ENCODE peak calls at places on chromosome 5, in ten cellular contexts. X is epithelial cell of esophagus, H is COR-L47, B is NCI-H1694 treated with DMSO at 0.1 percent for 48 hours, P is nephron progenitor cell, O is iPS DF 6.9, S is psoas muscle, N is sciatic nerve, Z is SHP77, W is hepatic stellate cell. E is an unnamed sample.

GRCh38 chr5:101045689-101046088 is 142.6 kb upstream of the ST8SIA4 start:
- DNase-seq in O (no peak), W (no peak), N (no peak), B (no peak), P (no peak), Z (no peak), X (peak; percentile 13), H (no peak), S (no peak), E (no peak)

GRCh38 chr5:90473321-90474234 is 993 bp downstream of the MBLAC2 start:
- DNase-seq in O (no peak), X (peak; percentile 41), W (peak; percentile 32), S (peak; percentile 68), N (peak; percentile 76), Z (peak; percentile 43), P (peak; percentile 67), H (peak; percentile 10), B (peak; percentile 25), E (peak; percentile 55)

GRCh38 chr5:156103116-156103860 is 223.7 kb upstream of the SGCD start:
- DNase-seq in S (no peak), N (no peak), Z (no peak), O (no peak), H (no peak), W (no peak), P (no peak), B (no peak), X (no peak), E (no peak)

GRCh38 chr5:776862-777711 is 7.4 kb downstream of the ZDHHC11B start:
- DNase-seq in Z (no peak), O (no peak), N (peak; percentile 63), P (peak; percentile 55), B (no peak), S (no peak), X (no peak), H (no peak), W (no peak), E (no peak)

GRCh38 chr5:120396186-120396585 is 67.9 kb upstream of the PRR16 start:
- DNase-seq in W (no peak), N (no peak), P (no peak), H (no peak), O (no peak), X (peak; percentile 64), Z (no peak), S (no peak), B (no peak), E (no peak)

GRCh38 chr5:177313561-177314259 is 2.0 kb upstream of the MXD3 start:
- DNase-seq in N (peak; percentile 51), S (no peak), X (no peak), O (no peak), B (no peak), P (no peak), W (no peak), Z (no peak), H (no peak), E (no peak)

GRCh38 chr5:172395483-172395882 is 58.8 kb downstream of the SH3PXD2B start:
- DNase-seq in O (no peak), H (no peak), B (no peak), P (no peak), N (no peak), Z (no peak), S (no peak), X (no peak), W (no peak), E (no peak)

GRCh38 chr5:135623186-135623715 is 44.5 kb upstream of the CXCL14 start:
- DNase-seq in P (no peak), N (no peak), W (no peak), X (no peak), H (no peak), B (no peak), Z (no peak), O (no peak), S (no peak), E (no peak)

GRCh38 chr5:176776916-176777315 is 33.4 kb upstream of the UNC5A start:
- DNase-seq in W (no peak), P (no peak), H (no peak), B (no peak), Z (no peak), O (no peak), X (no peak), S (no peak), N (peak; percentile 14), E (no peak)

GRCh38 chr5:144072518-144072927 is 97.9 kb downstream of the YIPF5 start:
- DNase-seq in P (no peak), X (peak; percentile 60), S (no peak), Z (no peak), H (no peak), O (no peak), B (no peak), N (no peak), W (peak; percentile 9), E (no peak)

GRCh38 chr5:160467555-160468418 is 46.1 kb downstream of the PTTG1 start:
- DNase-seq in H (no peak), S (peak; percentile 74), P (peak; percentile 6), O (no peak), X (peak; percentile 81), W (peak; percentile 54), N (peak; percentile 84), Z (peak; percentile 9), B (no peak), E (peak; percentile 86)

GRCh38 chr5:134458676-134459403 is 47.2 kb upstream of the CDKN2AIPNL start:
- DNase-seq in Z (peak; percentile 50), P (no peak), N (no peak), S (peak; percentile 63), W (no peak), B (no peak), O (no peak), H (no peak), X (no peak), E (no peak)

GRCh38 chr5:17261075-17261474 is 43.6 kb downstream of the BASP1 start:
- DNase-seq in H (no peak), X (no peak), S (no peak), P (no peak), Z (no peak), B (no peak), W (no peak), O (no peak), N (no peak), E (no peak)

GRCh38 chr5:112876362-112876761 is 15.3 kb downstream of the SRP19 start:
- DNase-seq in P (no peak), Z (no peak), N (no peak), S (no peak), O (no peak), W (no peak), B (no peak), X (no peak), H (no peak), E (no peak)

GRCh38 chr5:108122701-108123100 is 259.2 kb downstream of the FBXL17 start:
- DNase-seq in O (no peak), W (no peak), B (no peak), S (no peak), P (no peak), H (no peak), Z (no peak), N (no peak), X (no peak), E (no peak)

GRCh38 chr5:166961028-166961427 is 1330.4 kb upstream of the WWC1 start:
- DNase-seq in Z (no peak), B (peak; percentile 2), P (no peak), W (no peak), S (no peak), N (no peak), O (no peak), X (no peak), H (no peak), E (no peak)

GRCh38 chr5:133531178-133531577 is 81.2 kb downstream of the FSTL4 start:
- DNase-seq in N (no peak), H (no peak), W (no peak), Z (no peak), O (no peak), B (no peak), S (no peak), X (no peak), P (no peak), E (no peak)

GRCh38 chr5:81779125-81779934 is 28.4 kb upstream of the SSBP2 start:
- DNase-seq in W (no peak), H (no peak), B (peak; percentile 25), X (peak; percentile 27), Z (peak; percentile 14), N (peak; percentile 81), O (no peak), P (no peak), S (peak; percentile 81), E (peak; percentile 73)

GRCh38 chr5:80128129-80128528 is 93.0 kb downstream of the THBS4 start:
- DNase-seq in N (no peak), Z (no peak), O (no peak), W (no peak), P (peak; percentile 32), S (no peak), X (no peak), B (no peak), H (no peak), E (no peak)

GRCh38 chr5:172497591-172498255 is 43.4 kb upstream of the SH3PXD2B start:
- DNase-seq in H (no peak), X (no peak), B (no peak), W (no peak), N (peak; percentile 36), S (no peak), P (no peak), Z (no peak), O (no peak), E (no peak)

GRCh38 chr5:179878222-179879002 is 19.8 kb upstream of the MRNIP start:
- DNase-seq in O (no peak), Z (no peak), P (no peak), H (no peak), X (no peak), S (no peak), B (no peak), W (no peak), N (no peak), E (no peak)

GRCh38 chr5:163357636-163358035 is 79.8 kb upstream of the CCNG1 start:
- DNase-seq in H (no peak), Z (no peak), B (no peak), S (no peak), N (no peak), X (no peak), W (no peak), P (no peak), O (no peak), E (peak; percentile 48)

GRCh38 chr5:41748631-41749030 is 121.6 kb downstream of the OXCT1 start:
- DNase-seq in O (no peak), N (no peak), P (no peak), X (peak; percentile 73), B (no peak), Z (no peak), S (no peak), H (no peak), W (no peak), E (no peak)

GRCh38 chr5:168420461-168420860 is 65.8 kb upstream of the RARS1 start:
- DNase-seq in S (no peak), N (no peak), O (no peak), B (no peak), W (no peak), H (no peak), Z (no peak), P (no peak), X (no peak), E (no peak)

GRCh38 chr5:91302335-91302734 is 80.8 kb downstream of the ARRDC3 start:
- DNase-seq in O (no peak), H (no peak), P (no peak), B (no peak), N (no peak), S (no peak), W (no peak), Z (no peak), X (no peak), E (no peak)

GRCh38 chr5:159133041-159133741 is 33.5 kb upstream of the EBF1 start:
- DNase-seq in H (no peak), B (peak; percentile 45), O (no peak), Z (peak; percentile 6), W (peak; percentile 51), N (no peak), S (no peak), X (peak; percentile 66), P (no peak), E (no peak)

GRCh38 chr5:109589239-109589638 is 100.5 kb upstream of the MAN2A1 start:
- DNase-seq in S (no peak), N (no peak), O (no peak), X (no peak), W (no peak), Z (peak; percentile 26), P (no peak), H (no peak), B (no peak), E (no peak)

GRCh38 chr5:99607124-99607523 is 678.3 kb upstream of the CHD1 start:
- DNase-seq in X (no peak), W (no peak), N (no peak), H (no peak), P (no peak), O (no peak), Z (no peak), B (no peak), S (no peak), E (no peak)

E was measured in DND-41.